ENCODE peak calls at places on chromosomes 12 and 14, in seven cellular contexts. D is K562, N is H1, M is SK-N-SH, E is HepG2, C is GM12892, X is GM12878. A is an unnamed sample.

GRCh38 chr12:25558566-25558965 is 5.5 kb upstream of the LMNTD1 start:
- DNase-seq in X (no peak), M (no peak), N (no peak), E (no peak), C (no peak), D (no peak), A (no peak)

GRCh38 chr12:71439613-71440392 is at the start of gene LGR5:
- DNase-seq in X (no peak), E (peak; percentile 85), D (no peak), C (no peak), M (peak; percentile 91), N (peak; percentile 73), A (peak; percentile 34)

GRCh38 chr12:115155665-115156645 is 472.0 kb upstream of the TBX3 start:
- DNase-seq in M (no peak), C (no peak), X (no peak), N (no peak), E (no peak), D (no peak), A (no peak)

GRCh38 chr14:58772814-58773620 is 135.3 kb downstream of the DACT1 start:
- DNase-seq in X (no peak), E (no peak), C (no peak), D (no peak), M (no peak), N (no peak), A (no peak)

GRCh38 chr14:38197001-38197760 is 10.5 kb upstream of the SSTR1 start:
- DNase-seq in M (no peak), E (no peak), N (no peak), D (no peak), C (no peak), X (no peak), A (no peak)

GRCh38 chr14:50762001-50762930 is 68.7 kb downstream of the NIN start:
- DNase-seq in M (no peak), D (no peak), N (no peak), E (no peak), X (no peak), C (no peak), A (no peak)

GRCh38 chr14:25132734-25133422 is 82.9 kb upstream of the STXBP6 start:
- DNase-seq in C (peak; percentile 13), M (peak; percentile 61), N (peak; percentile 78), D (peak; percentile 41), X (no peak), E (peak; percentile 84), A (peak; percentile 23)

GRCh38 chr12:112408621-112409020 is 784 bp downstream of the RPL6 start:
- DNase-seq in N (no peak), C (no peak), X (no peak), M (no peak), D (peak; percentile 34), E (no peak), A (no peak)

GRCh38 chr14:23245282-23245681 is 7.5 kb downstream of the RNF212B start:
- DNase-seq in N (no peak), C (no peak), M (no peak), D (no peak), E (peak; percentile 37), X (no peak), A (no peak)

GRCh38 chr14:75531660-75532317 is 9.5 kb downstream of the BATF start:
- DNase-seq in N (no peak), D (no peak), C (no peak), E (no peak), X (no peak), M (no peak), A (no peak)

GRCh38 chr12:53968214-53969127 is 4.5 kb upstream of the HOXC11 start:
- DNase-seq in D (no peak), N (no peak), M (no peak), X (no peak), E (no peak), C (no peak), A (no peak)

GRCh38 chr12:124567673-124568373 is 411 bp upstream of the NCOR2 start:
- DNase-seq in M (peak; percentile 97), D (peak; percentile 95), N (peak; percentile 77), E (peak; percentile 19), X (no peak), C (peak; percentile 92), A (peak; percentile 93)
- TF ChIP-seq POLR2AphosphoS5 in M (no peak), D (no peak), N (no peak), E (no peak), X (peak; percentile 43), C (no peak), A (no peak)

GRCh38 chr12:46858368-46858767 is 32.6 kb upstream of the SLC38A4 start:
- DNase-seq in D (no peak), E (no peak), X (no peak), C (no peak), N (no peak), M (no peak), A (no peak)
- TF ChIP-seq TAF1 in D (no peak), E (no peak), X (no peak), C (no peak), N (no peak), M (no peak), A (no peak)

DNA sequence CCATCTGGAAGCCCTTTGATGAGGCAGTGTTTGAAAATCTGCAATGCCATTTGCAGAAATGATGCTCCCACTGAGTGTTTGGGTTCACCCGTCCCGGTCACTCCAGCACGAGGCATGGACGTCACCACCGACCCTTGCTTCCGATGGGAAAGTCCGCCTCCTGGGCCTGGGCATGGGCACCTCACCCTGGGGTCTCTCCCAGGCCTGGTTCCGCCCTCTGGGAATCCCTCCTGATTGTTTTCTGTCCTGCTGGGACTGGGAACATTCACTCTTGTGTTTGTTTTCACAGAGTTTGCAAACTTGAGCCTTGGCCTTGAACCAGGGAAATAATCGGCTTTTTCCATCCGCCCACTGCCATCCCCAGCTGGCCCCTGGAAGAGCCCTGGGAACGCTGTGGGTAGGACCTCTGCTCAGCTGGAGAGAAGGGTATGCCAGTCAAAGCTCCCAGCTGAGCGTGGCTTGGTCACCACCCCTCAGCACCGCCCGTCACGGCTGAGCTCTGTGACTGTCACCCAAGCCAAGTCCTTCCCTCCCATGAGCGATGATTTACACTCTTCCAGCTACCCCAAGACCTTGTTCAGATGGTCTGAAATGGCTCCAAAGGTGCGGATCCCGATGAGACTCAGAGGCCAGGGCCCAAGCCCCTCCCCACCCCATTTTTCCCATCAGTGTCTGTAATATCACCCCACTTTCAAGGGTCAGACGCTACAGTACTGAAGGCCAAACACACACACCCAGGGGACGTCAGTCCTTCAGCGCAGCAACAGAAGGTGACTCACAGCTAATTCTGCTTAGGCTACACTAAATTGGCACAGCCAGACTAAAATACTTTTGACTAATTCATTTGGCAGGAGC is 34.1 kb upstream of the FZD10 start:
- DNase-seq in X (no peak), N (no peak), E (no peak), C (no peak), M (no peak), D (no peak), A (no peak)
- TF ChIP-seq POLR2AphosphoS5 in X (no peak), N (no peak), E (no peak), C (no peak), M (no peak), D (no peak), A (no peak)

GRCh38 chr14:100838493-100839440 is 12.8 kb downstream of the MEG3 start:
- DNase-seq in C (no peak), E (no peak), D (no peak), M (no peak), X (no peak), N (no peak), A (no peak)

GRCh38 chr14:100839573-100840175 is 13.8 kb downstream of the MEG3 start:
- DNase-seq in E (no peak), X (no peak), C (no peak), N (no peak), D (no peak), M (peak; percentile 59), A (no peak)

GRCh38 chr14:100836961-100837811 is 11.3 kb downstream of the MEG3 start:
- DNase-seq in M (no peak), N (no peak), C (no peak), X (no peak), D (no peak), E (no peak), A (no peak)

GRCh38 chr14:100836053-100836805 is 10.3 kb downstream of the MEG3 start:
- DNase-seq in C (no peak), D (no peak), N (no peak), E (no peak), X (no peak), M (no peak), A (no peak)

DNA sequence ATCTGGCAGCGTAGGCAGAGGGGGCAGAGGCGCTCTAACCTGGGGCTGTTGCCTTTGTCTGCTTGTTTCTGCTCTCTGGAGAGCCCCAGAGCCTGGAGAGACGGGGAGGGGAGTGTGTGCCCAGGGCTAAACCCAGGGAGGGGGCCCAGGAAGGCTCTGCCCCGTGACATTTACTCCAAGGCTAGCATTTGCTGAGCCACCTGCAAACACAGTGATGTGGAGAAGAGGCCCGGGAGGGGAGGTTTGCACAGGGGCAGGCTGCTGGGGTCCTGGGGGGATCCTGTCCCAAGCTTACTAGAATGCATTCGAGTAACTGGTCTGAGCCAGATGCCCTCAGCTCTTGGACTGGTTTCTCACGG is 11.9 kb downstream of the MEG3 start:
- DNase-seq in E (no peak), N (no peak), C (no peak), X (no peak), D (no peak), M (no peak), A (no peak)
- TF ChIP-seq TAF1 in E (no peak), N (no peak), C (no peak), X (no peak), D (no peak), M (no peak), A (no peak)

DNA sequence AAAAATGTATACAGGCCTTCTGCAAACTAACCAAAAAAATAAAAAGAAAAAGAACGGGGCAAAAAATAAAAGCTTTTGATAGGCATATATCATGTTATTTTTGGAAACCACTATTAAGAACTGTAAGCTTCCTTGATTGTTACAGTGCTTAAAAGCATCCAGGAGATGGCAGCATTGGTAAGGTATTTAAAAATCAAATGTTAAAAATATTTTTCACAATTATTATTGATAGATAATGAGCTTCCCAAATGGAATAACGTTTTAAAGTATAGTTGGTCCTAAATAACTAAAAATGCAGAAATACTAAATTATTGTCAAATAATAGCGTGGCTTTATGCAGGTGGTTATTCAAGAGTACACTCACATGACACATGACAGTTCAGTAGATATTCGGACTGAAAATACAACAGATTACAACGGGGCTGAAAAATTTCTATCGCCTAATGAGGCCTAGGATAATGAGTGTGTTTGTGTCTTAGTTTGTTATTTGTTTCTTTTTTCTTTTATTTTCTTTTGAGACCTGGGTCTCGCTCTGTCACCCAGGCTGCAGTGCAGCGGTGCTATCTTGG is 127.2 kb upstream of the ATF7IP start:
- DNase-seq in M (no peak), C (no peak), X (no peak), N (no peak), E (no peak), D (no peak), A (no peak)
- TF ChIP-seq POLR2AphosphoS5 in M (no peak), C (no peak), X (no peak), N (no peak), E (no peak), D (no peak), A (no peak)

DNA sequence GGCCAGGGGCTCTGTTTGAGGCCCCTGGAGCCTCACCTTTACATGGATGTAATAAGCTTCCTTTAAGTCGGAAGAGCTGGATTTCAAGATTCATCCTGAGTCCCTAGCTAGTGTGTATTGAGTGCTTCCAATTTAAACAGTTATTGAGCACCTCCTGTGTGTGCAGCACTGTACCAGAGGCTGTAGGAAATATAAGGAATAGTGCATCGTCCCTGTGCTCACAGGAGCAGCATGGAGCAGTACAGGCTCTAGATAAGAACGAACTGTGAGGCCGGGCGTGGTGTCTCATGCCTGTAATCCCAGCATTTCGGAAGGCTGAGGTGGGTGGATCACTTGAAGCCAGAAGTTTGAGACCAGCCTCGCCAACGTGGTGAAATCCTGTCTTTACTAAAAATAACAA is 65.8 kb upstream of the METAP2 start:
- DNase-seq in C (no peak), E (no peak), X (no peak), N (no peak), D (no peak), M (no peak), A (no peak)
- TF ChIP-seq TAF1 in C (no peak), E (no peak), X (no peak), N (no peak), D (no peak), M (no peak), A (no peak)

A was measured in GM12891.